ENCODE peak calls at places on chromosomes 7 and 10, in five cellular contexts. S, O, U, N and L are unnamed samples. For H3K4me1, the result is how much of the 10 kb centered on the place peaks cover.

GRCh38 chr7:142865766-142866165 is 10.9 kb downstream of the EPHB6 start:
- DNase-seq in O (no peak), U (no peak), N (no peak), S (peak), L (no peak)

GRCh38 chr7:16271990-16272665 is 149.2 kb downstream of the CRPPA start:
- DNase-seq in N (no peak), U (no peak), O (no peak), S (no peak), L (no peak)

GRCh38 chr10:131436467-131436866 is 124.9 kb upstream of the TCERG1L start:
- DNase-seq in U (no peak), O (no peak), S (no peak), N (no peak), L (no peak)

GRCh38 chr10:68154211-68154497 is 44.9 kb downstream of the MYPN start:
- DNase-seq in S (no peak), N (no peak), O (peak), U (no peak), L (peak)

GRCh38 chr7:80078159-80078731 is 56.4 kb upstream of the GNAI1 start:
- DNase-seq in O (no peak), S (no peak), U (no peak), N (no peak), L (no peak)

GRCh38 chr7:2001601-2002442 is 230.9 kb downstream of the MAD1L1 start:
- DNase-seq in U (no peak), S (no peak), O (no peak), N (peak), L (peak)

GRCh38 chr7:155211761-155212160 is 85.9 kb upstream of the INSIG1 start:
- DNase-seq in S (no peak), O (no peak), N (no peak), U (no peak), L (no peak)

GRCh38 chr7:114806590-114807167 is 115.2 kb upstream of the MDFIC start:
- DNase-seq in S (no peak), N (no peak), U (no peak), O (no peak), L (no peak)

GRCh38 chr7:139297795-139298194 is 43.3 kb upstream of the FMC1 start:
- DNase-seq in O (no peak), N (no peak), U (no peak), S (no peak), L (no peak)

GRCh38 chr10:127802532-127803055 is 65.6 kb downstream of the FOXI2 start:
- DNase-seq in U (no peak), O (no peak), N (no peak), S (no peak), L (no peak)

DNA sequence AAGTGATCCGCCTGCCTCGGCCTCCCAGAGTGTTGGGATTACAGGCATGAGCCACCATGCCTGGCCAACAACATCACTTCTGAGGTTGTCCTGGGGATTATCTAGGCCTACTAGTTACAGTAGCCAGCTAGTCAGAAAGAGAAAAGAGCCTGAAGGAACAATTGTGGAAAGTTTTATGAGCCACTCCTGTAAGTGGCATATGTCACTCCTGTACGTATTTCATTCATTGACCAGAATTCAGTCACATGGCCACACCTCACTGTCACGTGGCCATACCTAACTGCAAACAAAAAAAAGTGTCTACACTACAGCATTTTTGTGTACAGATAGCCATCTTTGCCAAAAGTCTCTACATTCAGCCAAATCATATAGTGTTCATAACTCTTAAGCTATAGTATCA is 85.7 kb downstream of the ANKIB1 start:
- DNase-seq in O (no peak), N (no peak), U (no peak), S (no peak), L (no peak)
- H3K4me1 ChIP-seq in O (under half), N (under half), U (under half), S (under half), L (under half)

DNA sequence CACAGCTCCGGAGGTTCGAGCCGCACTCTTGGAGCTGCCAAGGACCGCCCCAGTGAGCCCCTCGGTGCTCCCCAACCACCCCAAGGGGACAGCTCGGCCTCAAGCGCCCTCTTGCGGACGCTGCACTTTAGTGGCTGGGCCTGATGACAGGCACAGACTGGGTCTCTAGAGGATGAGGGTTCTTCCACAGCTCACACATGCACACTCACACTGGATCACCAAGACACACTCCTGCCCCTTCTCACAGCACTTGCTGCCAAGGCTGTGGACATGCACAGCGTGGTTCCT is 2.1 kb downstream of the RET start:
- DNase-seq in N (no peak), U (no peak), O (peak), S (no peak), L (peak)
- TF ChIP-seq CTCF in N (peak), U (peak), O (no peak), S (peak), L (peak)

GRCh38 chr7:149422065-149422913 is 38.6 kb downstream of the ZNF777 start:
- DNase-seq in U (no peak), S (peak), O (peak), N (peak), L (peak)
- H3K4me3 ChIP-seq in U (peak), S (peak), O (peak), N (peak), L (peak)

GRCh38 chr7:3427957-3428356 is 126.9 kb downstream of the SDK1 start:
- DNase-seq in O (no peak), N (no peak), U (no peak), S (no peak), L (no peak)
- H3K4me1 ChIP-seq in O (under half), N (under half), U (under half), S (under half), L (under half)

DNA sequence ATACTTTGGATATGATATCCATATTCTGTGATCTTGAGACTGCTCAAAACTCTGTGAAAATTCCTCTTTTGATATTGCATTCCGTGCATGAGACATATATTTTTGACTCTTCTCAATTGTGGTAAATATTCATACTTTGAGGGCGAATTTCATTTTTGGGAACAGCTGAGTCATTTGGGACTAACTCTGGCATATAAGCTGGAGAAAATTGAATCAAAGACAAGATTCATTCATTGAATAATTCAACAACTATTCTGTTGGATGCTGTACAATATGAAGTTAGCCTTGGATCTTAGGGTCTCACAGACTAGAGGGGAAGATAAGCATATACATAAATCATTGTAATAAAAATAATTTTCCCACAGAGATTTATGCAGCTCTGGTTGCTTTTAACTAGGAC is 183.1 kb upstream of the NEBL start:
- DNase-seq in O (no peak), N (no peak), S (no peak), U (no peak), L (no peak)
- TF ChIP-seq CTCF in O (no peak), N (no peak), S (no peak), U (no peak), L (no peak)